ENCODE peak calls at places on chromosome 15, in seven cellular contexts. D is activated CD4-positive, alpha-beta memory T cell treated with anti-CD3 and anti-CD28 coated beads, Interleukin-2, amount 10 ng/mL, durations not matched to agents 7 days and 5 days; S is activated CD4-positive, alpha-beta T cell treated with anti-CD3 and anti-CD28 coated beads, Interleukin-2, amount 50 U/mL, for 24 hours; Z is NCI-H2107; Q is stimulated activated CD8-positive, alpha-beta memory T cell treated with anti-CD3 and anti-CD28 coated beads, Interleukin-7, amount 100 ng/mL, for 24 hours; C is HCEC 1CT; V is stimulated activated CD4-positive, alpha-beta T cell treated with anti-CD3 and anti-CD28 coated beads, Interleukin-15, amount 100 ng/mL, for 1 hour. E is an unnamed sample.

GRCh38 chr15:35907507-35907906 is 361.5 kb upstream of the DPH6 start:
- DNase-seq in Q (no peak), C (no peak), S (no peak), V (no peak), Z (no peak), D (no peak), E (no peak)

GRCh38 chr15:72365844-72366243 is 10.0 kb downstream of the HEXA start:
- DNase-seq in Q (no peak), C (no peak), V (no peak), D (peak; percentile 49), Z (no peak), S (no peak), E (no peak)

GRCh38 chr15:48336940-48337339 is 5.7 kb downstream of the DUT start:
- DNase-seq in V (no peak), Q (no peak), C (no peak), S (no peak), D (no peak), Z (no peak), E (no peak)

GRCh38 chr15:71811036-71811736 is 832 bp downstream of the NR2E3 start:
- DNase-seq in S (no peak), Z (no peak), D (no peak), C (no peak), V (no peak), Q (no peak), E (no peak)

GRCh38 chr15:38853608-38854007 is 289.0 kb upstream of the RASGRP1 start:
- DNase-seq in S (no peak), C (peak; percentile 45), V (peak; percentile 7), Q (no peak), D (peak; percentile 25), Z (no peak), E (no peak)

GRCh38 chr15:42239528-42240245 is 31.6 kb upstream of the VPS39 start:
- DNase-seq in V (no peak), D (no peak), C (peak; percentile 11), S (no peak), Q (no peak), Z (no peak), E (no peak)

GRCh38 chr15:38069506-38069905 is 135.1 kb downstream of the TMCO5A start:
- DNase-seq in D (no peak), S (no peak), V (no peak), C (peak; percentile 79), Z (no peak), Q (no peak), E (no peak)

GRCh38 chr15:79450648-79451047 is 18.5 kb downstream of the MINAR1 start:
- DNase-seq in S (no peak), D (no peak), Q (no peak), Z (no peak), C (no peak), V (no peak), E (no peak)

GRCh38 chr15:33296050-33296449 is 14.7 kb upstream of the RYR3 start:
- DNase-seq in D (no peak), V (no peak), Z (no peak), S (no peak), Q (no peak), C (no peak), E (no peak)

GRCh38 chr15:43150171-43150929 is 17.0 kb downstream of the TMEM62 start:
- DNase-seq in D (no peak), C (peak; percentile 99), S (no peak), V (no peak), Q (no peak), Z (no peak), E (no peak)

GRCh38 chr15:68352401-68353062 is 75.0 kb downstream of the FEM1B start:
- DNase-seq in S (no peak), D (peak; percentile 62), V (peak; percentile 7), Z (no peak), C (peak; percentile 97), Q (no peak), E (no peak)

GRCh38 chr15:73038186-73038585 is 14.1 kb upstream of the NEO1 start:
- DNase-seq in V (no peak), Z (no peak), C (no peak), D (no peak), S (no peak), Q (no peak), E (no peak)

GRCh38 chr15:41827290-41827879 is 507 bp upstream of the JMJD7 start:
- DNase-seq in Q (no peak), D (no peak), V (peak; percentile 23), C (no peak), S (no peak), Z (no peak), E (no peak)

GRCh38 chr15:65189102-65189740 is 4.1 kb upstream of the CLPX start:
- DNase-seq in Q (no peak), Z (no peak), C (peak; percentile 60), D (peak; percentile 18), S (no peak), V (no peak), E (peak; percentile 40)

GRCh38 chr15:39511000-39511914 is 69.6 kb upstream of the THBS1 start:
- DNase-seq in Q (no peak), V (no peak), S (no peak), D (no peak), C (peak; percentile 68), Z (no peak), E (no peak)

GRCh38 chr15:69538381-69538780 is 85.8 kb downstream of the RPLP1 start:
- DNase-seq in Q (no peak), V (no peak), D (no peak), S (no peak), C (no peak), Z (no peak), E (no peak)

GRCh38 chr15:35111861-35112260 is 26.8 kb upstream of the NANOGP8 start:
- DNase-seq in C (no peak), Q (no peak), Z (no peak), S (no peak), D (no peak), V (no peak), E (no peak)

E was measured in mesothelial cell of epicardium.